ENCODE peak calls at places on chromosomes 7 and 10, in nine cellular contexts. Y is stimulated activated CD4-positive, alpha-beta T cell treated with anti-CD3 and anti-CD28 coated beads, Interleukin-1b, Interleukin-23, amount 100 ng/mL, for 1 hour; F is GM12891; X is activated gamma-delta T cell treated with Interleukin-2 at 50 U/mL for 16 hours; O is left ventricle myocardium inferior; Z is activated T-cell treated with anti-CD3 and anti-CD28 coated beads, Interleukin-2, amount 50 U/mL, for 72 hours; J is EH; V is sigmoid colon; N is NCI-H345. W is an unnamed sample.

GRCh38 chr7:70015353-70015752 is 417.1 kb downstream of the AUTS2 start:
- DNase-seq in Z (no peak), V (no peak), N (no peak), Y (no peak), F (no peak), X (no peak), O (no peak), J (no peak), W (no peak)

GRCh38 chr7:154431045-154431444 is 378.8 kb downstream of the DPP6 start:
- DNase-seq in F (no peak), X (no peak), Z (no peak), Y (no peak), N (no peak), J (no peak), V (no peak), O (no peak), W (no peak)

GRCh38 chr10:12483996-12484944 is 134.9 kb downstream of the CAMK1D start:
- DNase-seq in Y (no peak), X (no peak), F (no peak), Z (no peak), J (no peak), N (no peak), V (no peak), O (no peak), W (no peak)

GRCh38 chr10:128526793-128527375 is 400.7 kb upstream of the MKI67 start:
- DNase-seq in J (no peak), N (peak), Z (no peak), O (no peak), Y (no peak), V (no peak), F (no peak), X (no peak), W (peak)

GRCh38 chr10:105109164-105109563 is 468.1 kb downstream of the SORCS3 start:
- DNase-seq in Y (no peak), F (no peak), J (no peak), O (no peak), Z (no peak), N (no peak), V (no peak), X (no peak), W (no peak)

GRCh38 chr7:35430547-35431153 is 176.8 kb upstream of the TBX20 start:
- DNase-seq in Y (no peak), V (no peak), N (no peak), Z (peak), X (no peak), O (no peak), J (peak), F (no peak), W (no peak)

GRCh38 chr7:28955356-28955722 is 2.8 kb downstream of the TRIL start:
- DNase-seq in J (no peak), N (no peak), X (no peak), V (no peak), Y (no peak), O (no peak), Z (no peak), F (no peak), W (no peak)

GRCh38 chr10:96118604-96119450 is 11.3 kb upstream of the ZNF518A start:
- DNase-seq in O (no peak), Y (no peak), N (peak), Z (no peak), J (no peak), V (no peak), F (no peak), X (no peak), W (no peak)

GRCh38 chr10:13815766-13816165 is 229.0 kb downstream of the PRPF18 start:
- DNase-seq in J (peak), O (no peak), V (no peak), F (no peak), Z (no peak), X (no peak), Y (no peak), N (no peak), W (no peak)

GRCh38 chr10:91672021-91672608 is 39.2 kb upstream of the PPP1R3C start:
- DNase-seq in N (peak), O (no peak), Y (no peak), J (peak), Z (no peak), V (no peak), F (no peak), X (no peak), W (no peak)

GRCh38 chr7:66050337-66050957 is 25.2 kb upstream of the ASL start:
- DNase-seq in J (no peak), O (no peak), Z (no peak), Y (no peak), X (no peak), N (no peak), V (no peak), F (no peak), W (peak)

GRCh38 chr7:22364910-22365309 is 8.0 kb upstream of the RAPGEF5 start:
- DNase-seq in N (peak), Z (no peak), F (no peak), O (no peak), X (no peak), J (no peak), V (no peak), Y (no peak), W (no peak)

GRCh38 chr7:22375359-22376048 is 18.6 kb upstream of the RAPGEF5 start:
- DNase-seq in N (no peak), Z (no peak), J (peak), O (no peak), V (no peak), X (no peak), Y (no peak), F (no peak), W (no peak)

GRCh38 chr7:109062798-109063197 is 493.1 kb downstream of the DNAJB9 start:
- DNase-seq in F (no peak), O (no peak), J (no peak), N (no peak), X (no peak), V (no peak), Y (no peak), Z (no peak), W (no peak)

GRCh38 chr7:159015894-159016410 is 128.7 kb downstream of the VIPR2 start:
- DNase-seq in F (no peak), O (no peak), N (no peak), J (no peak), Z (no peak), Y (no peak), X (no peak), V (no peak), W (no peak)

GRCh38 chr7:147279951-147280350 is 1163.3 kb downstream of the CNTNAP2 start:
- DNase-seq in J (no peak), Y (no peak), Z (no peak), X (no peak), V (no peak), N (peak), O (no peak), F (no peak), W (no peak)

GRCh38 chr7:140308060-140308459 is 90.3 kb downstream of the SLC37A3 start:
- DNase-seq in Z (no peak), X (no peak), V (no peak), N (no peak), F (no peak), J (no peak), O (no peak), Y (no peak), W (no peak)

GRCh38 chr7:11557627-11558026 is 274.4 kb downstream of the THSD7A start:
- DNase-seq in N (no peak), Z (no peak), Y (no peak), V (no peak), O (no peak), J (no peak), X (no peak), F (peak), W (no peak)

GRCh38 chr10:112227331-112227961 is 43.9 kb upstream of the GPAM start:
- DNase-seq in J (peak), F (no peak), Y (no peak), N (no peak), X (no peak), Z (no peak), V (no peak), O (no peak), W (no peak)

GRCh38 chr7:145978769-145979168 is 137.8 kb upstream of the CNTNAP2 start:
- DNase-seq in Z (no peak), F (no peak), Y (no peak), J (no peak), V (no peak), X (no peak), O (no peak), N (peak), W (no peak)

GRCh38 chr7:17601921-17602320 is 303.5 kb downstream of the AHR start:
- DNase-seq in X (no peak), O (no peak), Z (no peak), Y (no peak), V (no peak), F (no peak), J (no peak), N (no peak), W (no peak)

GRCh38 chr7:74083117-74083876 is at the start of gene LIMK1:
- DNase-seq in J (peak), O (peak), X (peak), F (peak), Y (peak), N (peak), Z (peak), V (peak), W (peak)

GRCh38 chr7:4880218-4880617 is 3.3 kb downstream of the RADIL start:
- DNase-seq in Z (no peak), F (no peak), O (no peak), N (no peak), J (no peak), Y (no peak), V (peak), X (no peak), W (no peak)

GRCh38 chr10:55628260-55628701 is 732.8 kb downstream of the ZWINT start:
- DNase-seq in Y (no peak), J (no peak), X (no peak), Z (no peak), F (no peak), N (no peak), V (no peak), O (no peak), W (no peak)

GRCh38 chr7:28410628-28411578 is 1.4 kb upstream of the CREB5 start:
- DNase-seq in J (peak), N (no peak), F (no peak), X (no peak), O (peak), Z (peak), V (peak), Y (no peak), W (peak)